ENCODE peak calls at places on chromosomes 6 and 20, in nine cellular contexts. N is activated naive CD8-positive, alpha-beta T cell treated with anti-CD3 and anti-CD28 coated beads, Interleukin-2, amount 50 U/mL, for 24 hours; V is NCI-H1092 treated with DMSO at 0.1 percent for 48 hours; K is IMR-90; C is stimulated activated CD4-positive, alpha-beta T cell treated with anti-CD3 and anti-CD28 coated beads, Interleukin-4, amount 100 ng/mL, for 1 hour; O is HFFc6; S is A549; A is RWPE1; H is naive thymus-derived CD4-positive, alpha-beta T cell. W is an unnamed sample.

GRCh38 chr6:44851176-44851575 is 463.7 kb downstream of the CDC5L start:
- DNase-seq in N (no peak), V (no peak), K (peak), C (no peak), O (no peak), S (no peak), A (no peak), H (no peak), W (no peak)

GRCh38 chr6:169109381-169109780 is 144.3 kb downstream of the THBS2 start:
- DNase-seq in N (no peak), V (no peak), K (no peak), C (no peak), O (no peak), S (no peak), A (no peak), H (no peak), W (no peak)

GRCh38 chr20:59571591-59572314 is 32.6 kb upstream of the PHACTR3 start:
- DNase-seq in N (peak), V (peak), K (peak), C (peak), O (peak), S (peak), A (peak), H (peak), W (peak)

GRCh38 chr6:130841128-130841728 is 14.0 kb downstream of the SMLR1 start:
- DNase-seq in N (no peak), V (no peak), K (peak), C (no peak), O (no peak), S (no peak), A (no peak), H (no peak), W (no peak)

GRCh38 chr6:168196385-168196860 is 117.4 kb upstream of the FRMD1 start:
- DNase-seq in N (no peak), V (peak), K (no peak), C (no peak), O (no peak), S (peak), A (no peak), H (no peak), W (no peak)

GRCh38 chr20:13297105-13297899 is 76.2 kb downstream of the ISM1 start:
- DNase-seq in N (no peak), V (no peak), K (no peak), C (no peak), O (no peak), S (no peak), A (no peak), H (no peak), W (no peak)

GRCh38 chr20:13119583-13119982 is 101.5 kb upstream of the ISM1 start:
- DNase-seq in N (peak), V (peak), K (peak), C (peak), O (peak), S (peak), A (peak), H (peak), W (peak)

GRCh38 chr20:62952373-62953166 is at the start of gene SLC17A9:
- DNase-seq in N (peak), V (no peak), K (peak), C (peak), O (peak), S (no peak), A (no peak), H (no peak), W (peak)

GRCh38 chr6:124881898-124882579 is 80.2 kb upstream of the RNF217 start:
- DNase-seq in N (no peak), V (no peak), K (peak), C (no peak), O (peak), S (peak), A (no peak), H (no peak), W (peak)

GRCh38 chr6:111353914-111354464 is 129.0 kb downstream of the REV3L start:
- DNase-seq in N (no peak), V (no peak), K (peak), C (no peak), O (no peak), S (no peak), A (no peak), H (no peak), W (no peak)

GRCh38 chr6:45946352-45946751 is 69.3 kb downstream of the CLIC5 start:
- DNase-seq in N (peak), V (no peak), K (peak), C (no peak), O (peak), S (peak), A (no peak), H (no peak), W (no peak)

GRCh38 chr6:170043881-170044790 is 246.7 kb downstream of the DLL1 start:
- DNase-seq in N (no peak), V (no peak), K (no peak), C (no peak), O (no peak), S (no peak), A (no peak), H (no peak), W (no peak)

GRCh38 chr6:72035483-72035882 is 149.1 kb downstream of the RIMS1 start:
- DNase-seq in N (no peak), V (no peak), K (no peak), C (no peak), O (no peak), S (no peak), A (no peak), H (no peak), W (no peak)

GRCh38 chr20:12090920-12091319 is 173.2 kb downstream of the BTBD3 start:
- DNase-seq in N (no peak), V (no peak), K (no peak), C (no peak), O (no peak), S (no peak), A (no peak), H (no peak), W (peak)

GRCh38 chr6:135270676-135271536 is 89.8 kb downstream of the MYB start:
- DNase-seq in N (no peak), V (peak), K (no peak), C (no peak), O (no peak), S (no peak), A (peak), H (no peak), W (no peak)

GRCh38 chr6:11363881-11364576 is 131.6 kb upstream of the NEDD9 start:
- DNase-seq in N (peak), V (no peak), K (no peak), C (peak), O (no peak), S (no peak), A (peak), H (no peak), W (no peak)

GRCh38 chr20:41321003-41321402 is 3.5 kb upstream of the ZHX3 start:
- DNase-seq in N (no peak), V (no peak), K (no peak), C (no peak), O (no peak), S (no peak), A (no peak), H (no peak), W (no peak)

GRCh38 chr6:51550243-51550642 is 537.2 kb downstream of the PKHD1 start:
- DNase-seq in N (no peak), V (no peak), K (no peak), C (no peak), O (no peak), S (no peak), A (no peak), H (no peak), W (no peak)

GRCh38 chr20:3383878-3384495 is 23.5 kb downstream of the DNAAF9 start:
- DNase-seq in N (peak), V (no peak), K (no peak), C (no peak), O (no peak), S (no peak), A (no peak), H (no peak), W (no peak)

GRCh38 chr6:21438986-21439352 is 154.6 kb upstream of the SOX4 start:
- DNase-seq in N (no peak), V (no peak), K (no peak), C (no peak), O (no peak), S (no peak), A (no peak), H (no peak), W (no peak)

GRCh38 chr6:132929141-132929540 is 114.8 kb downstream of the RPS12 start:
- DNase-seq in N (no peak), V (no peak), K (peak), C (no peak), O (no peak), S (no peak), A (no peak), H (no peak), W (peak)

GRCh38 chr6:137016366-137016765 is 28.4 kb downstream of the IL20RA start:
- DNase-seq in N (no peak), V (no peak), K (peak), C (no peak), O (peak), S (no peak), A (no peak), H (no peak), W (no peak)

GRCh38 chr6:166757226-166758135 is 130.4 kb upstream of the RPS6KA2 start:
- DNase-seq in N (peak), V (peak), K (peak), C (no peak), O (peak), S (no peak), A (peak), H (no peak), W (no peak)

GRCh38 chr20:53934421-53935352 is 135.7 kb downstream of the BCAS1 start:
- DNase-seq in N (peak), V (no peak), K (peak), C (no peak), O (peak), S (peak), A (peak), H (peak), W (peak)

GRCh38 chr6:151179321-151179720 is 60.4 kb upstream of the AKAP12 start:
- DNase-seq in N (no peak), V (no peak), K (peak), C (no peak), O (peak), S (no peak), A (peak), H (no peak), W (no peak)

GRCh38 chr6:110217255-110217654 is 37.0 kb downstream of the CDC40 start:
- DNase-seq in N (peak), V (no peak), K (peak), C (no peak), O (peak), S (no peak), A (peak), H (no peak), W (no peak)

GRCh38 chr6:111478749-111479148 is 4.3 kb downstream of the REV3L start:
- DNase-seq in N (no peak), V (peak), K (peak), C (no peak), O (peak), S (peak), A (peak), H (peak), W (peak)

GRCh38 chr6:159074120-159074684 is 29.4 kb upstream of the TAGAP start:
- DNase-seq in N (no peak), V (no peak), K (peak), C (no peak), O (peak), S (peak), A (peak), H (no peak), W (peak)

GRCh38 chr6:2746557-2747061 is 4.1 kb downstream of the MYLK4 start:
- DNase-seq in N (no peak), V (no peak), K (no peak), C (no peak), O (no peak), S (no peak), A (no peak), H (no peak), W (no peak)

GRCh38 chr6:53862517-53863457 is 68.0 kb downstream of the LRRC1 start:
- DNase-seq in N (no peak), V (no peak), K (peak), C (no peak), O (peak), S (no peak), A (no peak), H (no peak), W (peak)

GRCh38 chr20:57736738-57737347 is 27.0 kb upstream of the PMEPA1 start:
- DNase-seq in N (no peak), V (no peak), K (no peak), C (no peak), O (no peak), S (no peak), A (no peak), H (no peak), W (no peak)

GRCh38 chr6:106783631-106784566 is 154.5 kb downstream of the QRSL1 start:
- DNase-seq in N (no peak), V (no peak), K (no peak), C (no peak), O (no peak), S (peak), A (peak), H (no peak), W (no peak)

GRCh38 chr20:63132715-63133471 is 83.0 kb downstream of the YTHDF1 start:
- DNase-seq in N (no peak), V (no peak), K (no peak), C (no peak), O (no peak), S (no peak), A (no peak), H (no peak), W (no peak)

GRCh38 chr6:71043902-71044301 is 87.0 kb upstream of the B3GAT2 start:
- DNase-seq in N (no peak), V (no peak), K (peak), C (no peak), O (no peak), S (no peak), A (no peak), H (no peak), W (peak)

GRCh38 chr6:3819161-3820110 is 29.7 kb upstream of the FAM50B start:
- DNase-seq in N (no peak), V (no peak), K (no peak), C (no peak), O (no peak), S (no peak), A (no peak), H (no peak), W (no peak)

GRCh38 chr20:3729811-3730550 is 2.5 kb upstream of the HSPA12B start:
- DNase-seq in N (no peak), V (no peak), K (no peak), C (no peak), O (no peak), S (no peak), A (no peak), H (no peak), W (no peak)